ENCODE peak calls at places on chromosomes 3 and 15, in four cellular contexts. One of them, this sample, is unnamed.

GRCh38 chr15:92120082-92120481 is 266.6 kb downstream of the SLCO3A1 start:
- DNase-seq in hepatocyte: no peak
- DNase-seq in naive thymus-derived CD8-positive, alpha-beta T cell: no peak
- DNase-seq in coronary artery: no peak
- DNase-seq in this sample: no peak

GRCh38 chr3:14203521-14204079 is 25.0 kb downstream of the LSM3 start:
- DNase-seq in hepatocyte: peak
- DNase-seq in coronary artery: no peak
- DNase-seq in naive thymus-derived CD8-positive, alpha-beta T cell: no peak
- DNase-seq in this sample: peak

GRCh38 chr3:158085358-158085757 is 20.9 kb downstream of the SHOX2 start:
- DNase-seq in coronary artery: no peak
- DNase-seq in hepatocyte: no peak
- DNase-seq in naive thymus-derived CD8-positive, alpha-beta T cell: no peak
- DNase-seq in this sample: no peak

GRCh38 chr3:194870394-194871110 is 184.9 kb downstream of the FAM43A start:
- DNase-seq in naive thymus-derived CD8-positive, alpha-beta T cell: no peak
- DNase-seq in hepatocyte: peak
- DNase-seq in coronary artery: no peak
- DNase-seq in this sample: no peak

GRCh38 chr3:186596568-186597287 is 16.1 kb upstream of the AHSG start:
- DNase-seq in coronary artery: no peak
- DNase-seq in hepatocyte: no peak
- DNase-seq in naive thymus-derived CD8-positive, alpha-beta T cell: no peak
- DNase-seq in this sample: peak

GRCh38 chr3:8730641-8731040 is 3.0 kb upstream of the CAV3 start:
- DNase-seq in naive thymus-derived CD8-positive, alpha-beta T cell: no peak
- DNase-seq in hepatocyte: no peak
- DNase-seq in coronary artery: no peak
- DNase-seq in this sample: no peak

GRCh38 chr3:99895706-99896441 is 78.2 kb downstream of the CMSS1 start:
- DNase-seq in naive thymus-derived CD8-positive, alpha-beta T cell: no peak
- DNase-seq in coronary artery: no peak
- DNase-seq in hepatocyte: peak
- DNase-seq in this sample: peak

GRCh38 chr3:194384156-194384555 is 14.6 kb upstream of the LRRC15 start:
- DNase-seq in naive thymus-derived CD8-positive, alpha-beta T cell: no peak
- DNase-seq in hepatocyte: no peak
- DNase-seq in coronary artery: no peak
- DNase-seq in this sample: no peak

GRCh38 chr3:190516416-190516815 is 2.5 kb downstream of the IL1RAP start:
- DNase-seq in coronary artery: no peak
- DNase-seq in hepatocyte: no peak
- DNase-seq in naive thymus-derived CD8-positive, alpha-beta T cell: no peak
- DNase-seq in this sample: no peak

GRCh38 chr3:157752952-157753351 is 249.7 kb upstream of the VEPH1 start:
- DNase-seq in hepatocyte: no peak
- DNase-seq in naive thymus-derived CD8-positive, alpha-beta T cell: no peak
- DNase-seq in coronary artery: no peak
- DNase-seq in this sample: no peak

GRCh38 chr3:68787227-68787626 is 145.1 kb downstream of the TAFA4 start:
- DNase-seq in naive thymus-derived CD8-positive, alpha-beta T cell: no peak
- DNase-seq in hepatocyte: peak
- DNase-seq in coronary artery: no peak
- DNase-seq in this sample: no peak

GRCh38 chr3:128714887-128715496 is 11.0 kb upstream of the RAB7A start:
- DNase-seq in hepatocyte: no peak
- DNase-seq in naive thymus-derived CD8-positive, alpha-beta T cell: no peak
- DNase-seq in coronary artery: no peak
- DNase-seq in this sample: no peak

GRCh38 chr3:66938338-66938963 is 59.7 kb upstream of the KBTBD8 start:
- DNase-seq in naive thymus-derived CD8-positive, alpha-beta T cell: no peak
- DNase-seq in hepatocyte: peak
- DNase-seq in coronary artery: no peak
- DNase-seq in this sample: peak

GRCh38 chr3:138476526-138476925 is 42.1 kb downstream of the ESYT3 start:
- DNase-seq in hepatocyte: no peak
- DNase-seq in naive thymus-derived CD8-positive, alpha-beta T cell: no peak
- DNase-seq in coronary artery: no peak
- DNase-seq in this sample: no peak

This sample was measured in trophoblast cell.